ENCODE peak calls at places on chromosomes 6 and 20, in nine cellular contexts. T is right lobe of liver, M is spleen, K is adrenal gland, A is tibial nerve, V is prostate gland, B is H1, G is heart left ventricle, Z is uterus. F is an unnamed sample.

GRCh38 chr6:11971154-11971553 is 41.0 kb upstream of the HIVEP1 start:
- DNase-seq in T (no peak), M (no peak), K (no peak), A (no peak), V (no peak), B (no peak), G (no peak), Z (no peak), F (no peak)

GRCh38 chr6:36461646-36462045 is 18.8 kb downstream of the KCTD20 start:
- DNase-seq in T (no peak), M (no peak), K (no peak), A (no peak), V (no peak), B (no peak), G (no peak), Z (no peak), F (no peak)

GRCh38 chr6:148538251-148539190 is 195.9 kb downstream of the SASH1 start:
- DNase-seq in T (no peak), M (no peak), K (no peak), A (no peak), V (no peak), B (no peak), G (no peak), Z (no peak), F (no peak)

GRCh38 chr6:36131517-36132220 is 1.4 kb downstream of the MAPK13 start:
- DNase-seq in T (peak; percentile 74), M (peak; percentile 86), K (peak; percentile 89), A (no peak), V (no peak), B (no peak), G (no peak), Z (peak; percentile 54), F (peak; percentile 83)

GRCh38 chr6:168177492-168177891 is 98.5 kb upstream of the FRMD1 start:
- DNase-seq in T (no peak), M (no peak), K (no peak), A (no peak), V (no peak), B (no peak), G (no peak), Z (no peak), F (no peak)

GRCh38 chr6:145669627-145670034 is 65.7 kb downstream of the EPM2A start:
- DNase-seq in T (no peak), M (no peak), K (peak; percentile 21), A (no peak), V (no peak), B (no peak), G (no peak), Z (no peak), F (no peak)

GRCh38 chr6:88165877-88166492 is at the start of gene CNR1:
- DNase-seq in T (peak; percentile 67), M (peak; percentile 87), K (peak; percentile 59), A (peak; percentile 23), V (peak; percentile 37), B (no peak), G (peak; percentile 36), Z (peak; percentile 32), F (peak; percentile 49)

GRCh38 chr20:64041781-64042771 is 6.1 kb downstream of the C20orf204 start:
- DNase-seq in T (no peak), M (peak; percentile 83), K (no peak), A (no peak), V (no peak), B (no peak), G (no peak), Z (no peak), F (no peak)

GRCh38 chr6:75381878-75382633 is 97.5 kb upstream of the TMEM30A start:
- DNase-seq in T (no peak), M (no peak), K (no peak), A (no peak), V (no peak), B (no peak), G (no peak), Z (no peak), F (no peak)

GRCh38 chr6:168179702-168180382 is 100.8 kb upstream of the FRMD1 start:
- DNase-seq in T (no peak), M (no peak), K (no peak), A (no peak), V (no peak), B (no peak), G (no peak), Z (no peak), F (peak; percentile 5)

GRCh38 chr20:47360207-47360488 is 3.6 kb upstream of the ZMYND8 start:
- DNase-seq in T (peak; percentile 41), M (peak; percentile 31), K (peak; percentile 35), A (no peak), V (peak; percentile 90), B (no peak), G (peak; percentile 32), Z (no peak), F (no peak)

GRCh38 chr6:19757036-19757435 is 80.1 kb upstream of the ID4 start:
- DNase-seq in T (no peak), M (no peak), K (no peak), A (no peak), V (no peak), B (no peak), G (no peak), Z (no peak), F (no peak)

GRCh38 chr6:150751296-150751695 is 114.2 kb upstream of the MTHFD1L start:
- DNase-seq in T (no peak), M (no peak), K (no peak), A (no peak), V (no peak), B (no peak), G (no peak), Z (no peak), F (no peak)

GRCh38 chr6:55985309-55985708 is 109.9 kb upstream of the BMP5 start:
- DNase-seq in T (no peak), M (no peak), K (no peak), A (no peak), V (no peak), B (no peak), G (no peak), Z (no peak), F (no peak)

GRCh38 chr6:131631625-131632284 is 3.7 kb upstream of the MED23 start:
- DNase-seq in T (no peak), M (no peak), K (no peak), A (no peak), V (peak; percentile 21), B (no peak), G (no peak), Z (no peak), F (no peak)

DNA sequence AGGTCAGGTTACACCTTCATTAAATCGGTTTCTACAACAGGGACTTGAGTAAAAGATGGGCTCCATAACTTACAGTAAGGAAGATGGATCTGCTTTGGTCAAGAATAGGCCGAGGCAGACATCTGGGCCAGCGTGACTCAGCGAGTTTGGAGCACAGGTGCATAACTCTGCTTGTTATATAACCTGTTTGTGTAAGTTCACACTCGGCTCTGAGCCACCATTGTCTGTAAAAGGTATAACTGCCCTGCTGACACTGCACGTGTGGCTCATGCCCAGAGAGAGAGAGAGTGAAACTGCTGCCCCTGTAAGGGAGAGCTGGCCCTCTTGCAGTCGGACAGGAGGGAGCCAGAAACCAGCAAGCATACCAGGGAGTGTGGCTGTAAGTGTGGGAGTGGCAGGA is 737.9 kb upstream of the SLC35B3 start:
- DNase-seq in T (no peak), M (no peak), K (no peak), A (no peak), V (no peak), B (no peak), G (no peak), Z (no peak), F (no peak)
- H3K9me3 ChIP-seq in T (no peaks in the 10 kb centered on the region), M (peaks cover 35% of the 10 kb centered on the region), K (no peaks in the 10 kb centered on the region), A (no peaks in the 10 kb centered on the region), V (no peaks in the 10 kb centered on the region), B (peaks cover 4% of the 10 kb centered on the region), G (no peaks in the 10 kb centered on the region), Z (no peaks in the 10 kb centered on the region), F (no peaks in the 10 kb centered on the region)

GRCh38 chr20:59835448-59836395 is 97.7 kb downstream of the SYCP2 start:
- DNase-seq in T (no peak), M (peak; percentile 72), K (peak; percentile 23), A (peak; percentile 47), V (peak; percentile 33), B (no peak), G (peak; percentile 37), Z (peak; percentile 47), F (peak; percentile 68)
- TF ChIP-seq POLR2A in T (no peak), M (no peak), K (no peak), A (no peak), V (no peak), B (no peak), G (no peak), Z (no peak), F (no peak)

GRCh38 chr6:28326371-28326948 is 9.5 kb downstream of the ZSCAN31 start:
- DNase-seq in T (no peak), M (no peak), K (no peak), A (no peak), V (no peak), B (no peak), G (no peak), Z (no peak), F (no peak)

GRCh38 chr6:28323813-28324424 is 12.0 kb downstream of the ZSCAN31 start:
- DNase-seq in T (no peak), M (no peak), K (no peak), A (no peak), V (no peak), B (no peak), G (no peak), Z (no peak), F (no peak)

DNA sequence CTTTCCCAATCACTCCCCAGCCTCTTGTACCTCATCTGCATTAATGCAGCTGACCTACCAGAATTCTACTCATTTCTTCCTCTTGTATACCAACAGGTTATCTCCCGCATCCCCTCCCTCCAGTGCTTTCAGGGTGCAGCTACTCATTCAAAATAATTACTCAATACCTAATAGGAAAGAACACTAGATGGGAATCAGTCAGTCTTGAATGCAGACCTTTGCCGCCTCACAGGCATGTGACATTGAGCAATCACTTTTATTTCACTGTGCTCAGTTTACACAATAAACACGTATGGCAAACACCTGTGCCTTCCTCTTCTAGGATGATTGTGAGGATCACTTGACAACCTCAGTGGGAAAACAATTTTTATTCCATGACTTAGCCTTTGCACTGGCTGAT is 13.3 kb downstream of the ZSCAN31 start:
- DNase-seq in T (no peak), M (no peak), K (no peak), A (no peak), V (peak; percentile 12), B (no peak), G (no peak), Z (no peak), F (no peak)
- H3K9me3 ChIP-seq in T (peaks cover 10% of the 10 kb centered on the region), M (peaks cover 51% of the 10 kb centered on the region), K (no peaks in the 10 kb centered on the region), A (no peaks in the 10 kb centered on the region), V (no peaks in the 10 kb centered on the region), B (peaks cover 26% of the 10 kb centered on the region), G (no peaks in the 10 kb centered on the region), Z (peaks cover 4% of the 10 kb centered on the region), F (no peaks in the 10 kb centered on the region)

DNA sequence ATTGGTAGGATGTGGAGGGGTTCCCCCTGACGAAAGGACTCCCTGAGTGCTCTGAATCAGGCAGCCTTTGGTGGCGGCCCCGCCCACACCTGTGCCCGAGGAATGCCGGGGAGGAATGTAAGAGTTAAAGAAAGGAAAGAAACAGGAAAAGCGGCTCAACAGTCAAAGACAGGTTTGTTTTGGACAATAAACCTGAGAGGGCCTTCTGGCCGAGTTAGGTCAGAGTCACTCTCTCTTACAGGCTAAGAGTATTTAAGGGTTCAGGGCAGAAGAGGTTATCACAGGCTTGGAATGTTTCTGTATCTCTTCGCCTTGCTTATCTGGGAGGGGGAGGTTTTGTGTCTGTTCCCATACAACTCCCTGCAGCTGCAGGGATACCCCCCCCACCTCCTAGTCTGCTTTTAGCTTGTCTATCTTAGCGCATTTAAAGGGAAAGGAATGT is 32.9 kb downstream of the DYNLT1 start:
- DNase-seq in T (no peak), M (no peak), K (no peak), A (no peak), V (no peak), B (peak; percentile 69), G (no peak), Z (no peak), F (peak; percentile 79)
- TF ChIP-seq POLR2A in T (no peak), M (no peak), K (no peak), A (no peak), V (no peak), B (no peak), G (no peak), Z (no peak), F (no peak)